ENCODE peak calls at places on chromosome 2, in four cellular contexts. S, W, B and C are unnamed samples. For H3K36me3, the result is how much of the 10 kb centered on the place peaks cover.

GRCh38 chr2:172735646-172736418 is at the start of gene RAPGEF4:
- DNase-seq in W (no peak), S (no peak), B (no peak), C (no peak)

GRCh38 chr2:55779459-55780421 is 86.1 kb upstream of the PNPT1 start:
- DNase-seq in S (peak), B (no peak), W (no peak), C (no peak)

GRCh38 chr2:222861411-222862067 is 703 bp downstream of the ACSL3 start:
- DNase-seq in S (peak), B (peak), W (peak), C (peak)

GRCh38 chr2:31429759-31430438 is 15.4 kb upstream of the XDH start:
- DNase-seq in S (no peak), W (no peak), B (no peak), C (peak)

GRCh38 chr2:120539937-120540718 is 194.2 kb downstream of the INHBB start:
- DNase-seq in B (no peak), S (peak), W (peak), C (no peak)

GRCh38 chr2:222864296-222864695 is 3.5 kb downstream of the ACSL3 start:
- DNase-seq in W (peak), B (no peak), S (peak), C (no peak)

GRCh38 chr2:187964742-187965141 is 326.9 kb upstream of the GULP1 start:
- DNase-seq in S (no peak), W (no peak), B (no peak), C (no peak)

GRCh38 chr2:56299166-56299806 is 115.5 kb downstream of the CCDC85A start:
- DNase-seq in B (no peak), S (no peak), W (no peak), C (no peak)

GRCh38 chr2:8743261-8743660 is 61.4 kb downstream of the ID2 start:
- DNase-seq in W (no peak), S (no peak), B (no peak), C (no peak)

GRCh38 chr2:241199897-241200821 is 11.7 kb downstream of the ANO7 start:
- DNase-seq in S (no peak), W (no peak), B (no peak), C (no peak)

GRCh38 chr2:158723921-158724802 is 71.0 kb upstream of the DAPL1 start:
- DNase-seq in S (peak), W (no peak), B (no peak), C (no peak)

GRCh38 chr2:131425191-131426021 is 50.5 kb upstream of the TUBA3D start:
- DNase-seq in W (no peak), S (no peak), B (no peak), C (no peak)

GRCh38 chr2:169348321-169349002 is 13.9 kb downstream of the LRP2 start:
- DNase-seq in B (no peak), W (no peak), S (no peak), C (no peak)

GRCh38 chr2:159968282-159968900 is 94.0 kb downstream of the PLA2R1 start:
- DNase-seq in S (no peak), B (no peak), W (no peak), C (no peak)

GRCh38 chr2:79512442-79513401 is at the start of gene CTNNA2:
- DNase-seq in B (no peak), S (peak), W (no peak), C (no peak)

GRCh38 chr2:239714116-239714515 is 311.0 kb downstream of the NDUFA10 start:
- DNase-seq in W (no peak), B (no peak), S (peak), C (no peak)

DNA sequence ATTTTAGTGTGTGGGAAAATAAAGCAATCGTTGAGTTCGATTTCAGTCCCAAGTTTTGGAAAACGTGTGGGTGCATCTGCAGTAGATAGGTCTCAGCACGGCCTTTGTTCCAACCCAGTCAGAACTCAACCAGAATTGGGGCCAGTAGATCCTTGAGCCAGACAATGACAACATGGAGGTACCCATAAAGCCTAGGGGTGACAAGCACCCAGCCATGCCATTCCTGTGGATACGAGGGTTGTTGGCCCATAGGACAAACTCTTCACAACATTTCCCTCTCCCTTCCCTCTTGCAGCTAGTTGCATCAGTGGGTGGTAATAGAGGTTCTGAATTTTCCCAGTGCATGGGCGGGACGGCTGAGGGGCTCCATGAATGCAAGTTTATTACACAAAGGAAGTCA is 60.1 kb downstream of the ST3GAL5 start:
- DNase-seq in S (no peak), B (no peak), W (no peak), C (no peak)
- H3K27ac ChIP-seq in S (no peak), B (no peak), W (no peak), C (no peak)

GRCh38 chr2:112783187-112783721 is 1.0 kb downstream of the IL1A start:
- DNase-seq in W (no peak), S (no peak), B (no peak), C (no peak)
- H3K36me3 ChIP-seq in W (under half), S (under half), B (under half), C (under half)

GRCh38 chr2:83943265-83943664 is 515.8 kb downstream of the SUCLG1 start:
- DNase-seq in W (no peak), B (no peak), S (no peak), C (no peak)
- H3K27ac ChIP-seq in W (no peak), B (no peak), S (no peak), C (no peak)

GRCh38 chr2:128169933-128170709 is 79.1 kb downstream of the UGGT1 start:
- DNase-seq in S (no peak), B (no peak), W (no peak), C (no peak)
- H3K36me3 ChIP-seq in S (half or more), B (half or more), W (half or more), C (half or more)

GRCh38 chr2:200738590-200738989 is 73.1 kb upstream of the BZW1 start:
- DNase-seq in W (no peak), S (no peak), B (no peak), C (no peak)

GRCh38 chr2:200740907-200741306 is 70.8 kb upstream of the BZW1 start:
- DNase-seq in S (no peak), B (no peak), W (no peak), C (no peak)

GRCh38 chr2:200742426-200742825 is 69.3 kb upstream of the BZW1 start:
- DNase-seq in W (peak), S (no peak), B (no peak), C (no peak)

GRCh38 chr2:200744252-200744651 is 67.5 kb upstream of the BZW1 start:
- DNase-seq in W (no peak), S (no peak), B (no peak), C (no peak)

DNA sequence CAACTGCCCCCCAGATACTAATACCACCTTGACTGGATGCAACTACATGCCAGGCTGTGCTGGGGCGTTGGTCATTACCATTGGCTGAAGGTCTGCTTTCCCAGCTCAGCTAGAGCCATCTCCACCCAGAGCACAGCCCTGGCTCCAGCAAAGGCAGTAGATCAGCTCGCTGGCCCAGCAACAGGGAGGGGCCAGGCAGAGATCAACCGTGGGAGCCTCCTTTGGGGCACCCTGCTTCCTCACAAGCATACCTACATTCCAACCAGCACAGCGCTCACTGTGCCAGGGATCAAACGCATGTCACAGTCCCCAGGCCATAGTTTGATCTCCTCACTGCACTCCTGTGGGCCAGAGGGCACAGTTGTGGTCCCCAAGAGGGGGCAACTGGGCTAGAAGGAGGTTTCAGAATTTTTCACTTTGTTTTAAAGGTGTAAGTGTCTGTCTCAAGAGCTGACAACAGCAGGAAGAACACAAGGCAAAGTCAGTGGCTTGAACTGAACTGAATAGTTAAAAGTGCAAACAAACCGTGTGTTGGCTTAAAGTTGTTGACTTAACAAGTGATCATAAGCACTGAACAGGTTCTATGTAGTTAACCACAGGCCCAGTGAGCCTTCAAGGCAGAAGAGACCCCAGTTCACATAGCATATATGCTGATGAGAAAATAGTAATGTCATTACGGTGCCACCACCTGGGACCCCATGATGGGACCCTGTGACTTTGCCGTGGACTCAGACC is 70.1 kb upstream of the BZW1 start:
- DNase-seq in W (no peak), S (no peak), B (no peak), C (no peak)
- H3K27ac ChIP-seq in W (peak), S (no peak), B (no peak), C (no peak)

DNA sequence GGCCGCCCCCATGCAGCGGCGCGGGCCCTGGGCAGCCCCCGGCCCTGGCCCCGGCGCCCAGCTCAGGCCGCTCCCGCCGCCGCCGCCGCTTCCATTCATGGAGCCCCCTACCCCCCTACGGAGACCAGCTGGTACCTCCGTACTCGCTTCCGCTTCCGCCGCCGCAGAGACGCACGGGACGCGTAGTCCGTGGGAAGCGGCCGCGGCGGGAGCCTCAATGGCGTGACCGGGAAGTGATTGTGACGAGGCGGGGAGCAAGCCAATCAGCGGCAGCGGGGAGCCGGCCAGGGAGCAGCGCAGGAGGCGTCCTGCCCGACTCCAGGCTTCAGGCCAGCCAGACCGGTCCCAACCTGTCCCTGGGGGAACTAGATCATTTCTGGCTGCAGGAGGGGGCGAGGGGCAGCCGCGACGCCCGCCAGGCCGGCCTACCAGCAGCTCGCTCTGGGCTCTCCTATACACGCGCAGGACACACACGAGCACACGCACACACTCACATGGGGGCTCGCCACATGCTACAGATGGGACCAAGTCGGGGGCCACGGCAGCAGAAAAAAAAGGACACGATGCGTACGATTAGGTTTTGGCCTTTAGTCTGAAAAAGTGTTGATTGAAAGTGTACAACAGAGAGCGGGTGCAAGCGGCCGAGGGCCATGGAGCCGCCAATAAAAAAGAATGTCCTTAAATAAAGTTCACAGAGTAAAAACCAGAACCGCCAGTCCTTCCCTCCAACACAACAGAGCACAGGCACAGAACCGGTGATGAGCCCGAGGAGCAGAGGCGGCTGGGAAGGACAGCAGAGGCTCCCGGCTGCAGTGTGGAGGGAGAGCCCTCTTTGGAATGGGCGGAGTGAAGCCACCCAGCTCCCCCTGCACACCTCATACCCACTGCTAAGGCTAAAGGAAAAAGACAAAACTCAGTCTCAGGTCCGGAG is at the start of gene ZNF513:
- DNase-seq in W (peak), S (peak), B (peak), C (peak)
- H3K36me3 ChIP-seq in W (half or more), S (half or more), B (half or more), C (half or more)

GRCh38 chr2:59584958-59585357 is 968.5 kb downstream of the BCL11A start:
- DNase-seq in S (no peak), B (no peak), W (no peak), C (peak)
- H3K27ac ChIP-seq in S (no peak), B (no peak), W (no peak), C (no peak)

DNA sequence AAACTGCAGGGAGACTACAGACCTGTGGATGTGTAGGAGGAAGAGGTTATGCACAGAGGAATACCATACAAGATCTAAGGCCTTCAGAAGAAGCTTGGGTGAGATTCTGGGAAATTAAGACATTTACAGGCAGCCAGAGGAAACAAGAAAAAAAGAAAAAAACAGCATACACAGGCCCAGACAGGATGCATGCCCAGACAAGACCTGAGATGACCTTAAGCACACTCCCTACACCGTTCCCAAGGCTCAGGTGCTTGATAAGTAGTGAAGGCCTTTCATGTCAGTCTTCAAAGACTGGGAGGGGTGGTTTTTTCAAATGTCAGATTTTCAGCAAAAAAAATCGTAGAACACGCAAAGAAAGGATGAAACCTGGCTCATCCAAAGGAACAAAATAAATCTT is 83.0 kb downstream of the CCDC138 start:
- DNase-seq in B (no peak), W (no peak), S (no peak), C (no peak)
- H3K36me3 ChIP-seq in B (under half), W (under half), S (under half), C (under half)